ENCODE peak calls at places on chromosomes 4 and X, in eight cellular contexts. One of them, this sample, is unnamed. For H3K27me3, the result is how much of the 10 kb centered on the place peaks cover.

GRCh38 chrX:74343327-74343969 is 39.5 kb downstream of the ZCCHC13 start:
- ATAC-seq in GM23338: no peak
- ATAC-seq in heart right ventricle: no peak
- ATAC-seq in PC-3: no peak
- ATAC-seq in left lung: no peak
- ATAC-seq in CD8-positive, alpha-beta T cell: no peak
- ATAC-seq in HCT116: no peak
- ATAC-seq in lower lobe of right lung: peak
- ATAC-seq in this sample: peak

GRCh38 chr4:178450614-178451013 is 1008.4 kb upstream of the AGA start:
- ATAC-seq in GM23338: no peak
- ATAC-seq in heart right ventricle: no peak
- ATAC-seq in PC-3: no peak
- ATAC-seq in left lung: no peak
- ATAC-seq in CD8-positive, alpha-beta T cell: no peak
- ATAC-seq in HCT116: no peak
- ATAC-seq in lower lobe of right lung: no peak
- ATAC-seq in this sample: no peak

GRCh38 chr4:153468587-153468986 is 2.4 kb downstream of the TMEM131L start:
- ATAC-seq in GM23338: no peak
- ATAC-seq in heart right ventricle: no peak
- ATAC-seq in PC-3: no peak
- ATAC-seq in left lung: no peak
- ATAC-seq in CD8-positive, alpha-beta T cell: peak
- ATAC-seq in HCT116: no peak
- ATAC-seq in lower lobe of right lung: no peak
- ATAC-seq in this sample: no peak

GRCh38 chrX:15033909-15034308 is 160.7 kb downstream of the MOSPD2 start:
- ATAC-seq in GM23338: no peak
- ATAC-seq in heart right ventricle: no peak
- ATAC-seq in PC-3: no peak
- ATAC-seq in left lung: no peak
- ATAC-seq in CD8-positive, alpha-beta T cell: no peak
- ATAC-seq in HCT116: no peak
- ATAC-seq in lower lobe of right lung: no peak
- ATAC-seq in this sample: no peak

GRCh38 chr4:57093816-57094481 is 16.2 kb downstream of the IGFBP7 start:
- ATAC-seq in GM23338: no peak
- ATAC-seq in heart right ventricle: peak
- ATAC-seq in PC-3: no peak
- ATAC-seq in left lung: no peak
- ATAC-seq in CD8-positive, alpha-beta T cell: no peak
- ATAC-seq in HCT116: no peak
- ATAC-seq in lower lobe of right lung: no peak
- ATAC-seq in this sample: peak

GRCh38 chrX:341541-342101 is 23.0 kb upstream of the GTPBP6 start:
- ATAC-seq in GM23338: no peak
- ATAC-seq in heart right ventricle: no peak
- ATAC-seq in PC-3: no peak
- ATAC-seq in left lung: no peak
- ATAC-seq in CD8-positive, alpha-beta T cell: no peak
- ATAC-seq in HCT116: no peak
- ATAC-seq in lower lobe of right lung: no peak
- ATAC-seq in this sample: no peak

GRCh38 chr4:67436742-67437141 is 108.6 kb downstream of the CENPC start:
- ATAC-seq in GM23338: no peak
- ATAC-seq in heart right ventricle: no peak
- ATAC-seq in PC-3: no peak
- ATAC-seq in left lung: no peak
- ATAC-seq in CD8-positive, alpha-beta T cell: no peak
- ATAC-seq in HCT116: no peak
- ATAC-seq in lower lobe of right lung: no peak
- ATAC-seq in this sample: no peak

GRCh38 chr4:183588169-183588675 is 70.8 kb downstream of the RWDD4 start:
- ATAC-seq in GM23338: no peak
- ATAC-seq in heart right ventricle: peak
- ATAC-seq in PC-3: no peak
- ATAC-seq in left lung: peak
- ATAC-seq in CD8-positive, alpha-beta T cell: no peak
- ATAC-seq in HCT116: no peak
- ATAC-seq in lower lobe of right lung: peak
- ATAC-seq in this sample: peak

GRCh38 chrX:153642655-153643430 is 4.2 kb upstream of the DUSP9 start:
- ATAC-seq in GM23338: no peak
- ATAC-seq in heart right ventricle: no peak
- ATAC-seq in PC-3: no peak
- ATAC-seq in left lung: no peak
- ATAC-seq in CD8-positive, alpha-beta T cell: no peak
- ATAC-seq in HCT116: no peak
- ATAC-seq in lower lobe of right lung: no peak
- ATAC-seq in this sample: no peak

GRCh38 chr4:55993994-55994657 is 45.4 kb downstream of the CEP135 start:
- ATAC-seq in GM23338: no peak
- ATAC-seq in heart right ventricle: no peak
- ATAC-seq in PC-3: no peak
- ATAC-seq in left lung: no peak
- ATAC-seq in CD8-positive, alpha-beta T cell: no peak
- ATAC-seq in HCT116: no peak
- ATAC-seq in lower lobe of right lung: no peak
- ATAC-seq in this sample: no peak

GRCh38 chr4:75248770-75249467 is 265.3 kb downstream of the RCHY1 start:
- ATAC-seq in GM23338: no peak
- ATAC-seq in heart right ventricle: no peak
- ATAC-seq in PC-3: peak
- ATAC-seq in left lung: peak
- ATAC-seq in CD8-positive, alpha-beta T cell: no peak
- ATAC-seq in HCT116: no peak
- ATAC-seq in lower lobe of right lung: peak
- ATAC-seq in this sample: no peak

GRCh38 chr4:183797445-183798248 is 107.5 kb upstream of the STOX2 start:
- ATAC-seq in GM23338: peak
- ATAC-seq in heart right ventricle: peak
- ATAC-seq in PC-3: no peak
- ATAC-seq in left lung: peak
- ATAC-seq in CD8-positive, alpha-beta T cell: no peak
- ATAC-seq in HCT116: peak
- ATAC-seq in lower lobe of right lung: peak
- ATAC-seq in this sample: peak

GRCh38 chrX:40720386-40720785 is 15.0 kb downstream of the MED14 start:
- ATAC-seq in GM23338: peak
- ATAC-seq in heart right ventricle: peak
- ATAC-seq in PC-3: no peak
- ATAC-seq in left lung: peak
- ATAC-seq in CD8-positive, alpha-beta T cell: no peak
- ATAC-seq in HCT116: no peak
- ATAC-seq in lower lobe of right lung: peak
- ATAC-seq in this sample: no peak

GRCh38 chrX:8548446-8548845 is 83.8 kb downstream of the VCX3B start:
- ATAC-seq in GM23338: no peak
- ATAC-seq in heart right ventricle: no peak
- ATAC-seq in PC-3: no peak
- ATAC-seq in left lung: no peak
- ATAC-seq in CD8-positive, alpha-beta T cell: no peak
- ATAC-seq in HCT116: no peak
- ATAC-seq in lower lobe of right lung: no peak
- ATAC-seq in this sample: no peak

GRCh38 chr4:149999485-150000074 is 78.7 kb upstream of the DCLK2 start:
- ATAC-seq in GM23338: peak
- ATAC-seq in heart right ventricle: no peak
- ATAC-seq in PC-3: no peak
- ATAC-seq in left lung: peak
- ATAC-seq in CD8-positive, alpha-beta T cell: no peak
- ATAC-seq in HCT116: peak
- ATAC-seq in lower lobe of right lung: peak
- ATAC-seq in this sample: peak

GRCh38 chr4:13306356-13306755 is 177.8 kb downstream of the RAB28 start:
- ATAC-seq in GM23338: no peak
- ATAC-seq in heart right ventricle: no peak
- ATAC-seq in PC-3: no peak
- ATAC-seq in left lung: no peak
- ATAC-seq in CD8-positive, alpha-beta T cell: no peak
- ATAC-seq in HCT116: no peak
- ATAC-seq in lower lobe of right lung: no peak
- ATAC-seq in this sample: no peak

GRCh38 chrX:118116308-118117068 is at the start of gene KLHL13:
- ATAC-seq in GM23338: peak
- ATAC-seq in heart right ventricle: peak
- ATAC-seq in PC-3: peak
- ATAC-seq in left lung: peak
- ATAC-seq in CD8-positive, alpha-beta T cell: peak
- ATAC-seq in HCT116: peak
- ATAC-seq in lower lobe of right lung: peak
- ATAC-seq in this sample: peak

GRCh38 chr4:128572778-128573241 is 236.7 kb upstream of the JADE1 start:
- ATAC-seq in GM23338: no peak
- ATAC-seq in heart right ventricle: no peak
- ATAC-seq in PC-3: no peak
- ATAC-seq in left lung: no peak
- ATAC-seq in CD8-positive, alpha-beta T cell: no peak
- ATAC-seq in HCT116: no peak
- ATAC-seq in lower lobe of right lung: no peak
- ATAC-seq in this sample: no peak

GRCh38 chr4:21083413-21083812 is 383.2 kb downstream of the PACRGL start:
- ATAC-seq in GM23338: peak
- ATAC-seq in heart right ventricle: no peak
- ATAC-seq in PC-3: no peak
- ATAC-seq in left lung: no peak
- ATAC-seq in CD8-positive, alpha-beta T cell: no peak
- ATAC-seq in HCT116: no peak
- ATAC-seq in lower lobe of right lung: no peak
- ATAC-seq in this sample: no peak

GRCh38 chr4:7309176-7309575 is 116.8 kb downstream of the SORCS2 start:
- ATAC-seq in GM23338: no peak
- ATAC-seq in heart right ventricle: peak
- ATAC-seq in PC-3: no peak
- ATAC-seq in left lung: no peak
- ATAC-seq in CD8-positive, alpha-beta T cell: no peak
- ATAC-seq in HCT116: no peak
- ATAC-seq in lower lobe of right lung: no peak
- ATAC-seq in this sample: no peak

DNA sequence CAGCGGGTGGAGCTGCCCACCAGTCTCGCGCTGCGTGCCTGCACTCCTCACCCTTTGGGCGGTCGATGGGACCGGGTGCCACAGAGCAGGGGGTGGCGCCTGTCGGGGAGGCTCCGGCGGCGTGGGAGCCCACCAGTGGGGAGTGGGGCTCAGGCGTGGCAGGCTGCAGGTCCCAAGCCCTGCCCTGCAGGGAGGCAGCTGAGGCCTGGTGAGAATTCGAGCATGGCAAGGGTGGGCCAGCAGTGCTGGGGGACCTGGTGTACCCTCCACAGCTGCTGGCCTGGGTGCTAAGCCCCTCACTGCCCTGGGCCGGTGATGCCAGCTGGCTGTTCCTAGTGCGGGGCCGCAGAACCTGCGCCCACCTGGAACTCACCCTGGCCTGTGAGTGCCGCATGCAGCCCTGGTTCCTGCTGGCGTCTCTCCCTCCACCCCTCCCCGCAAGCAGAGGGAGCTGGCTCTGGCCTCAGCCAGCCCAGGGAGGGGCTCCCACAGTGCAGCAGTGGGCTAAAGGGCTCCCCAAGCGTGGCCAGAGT is 746.6 kb upstream of the PABPC4L start:
- ATAC-seq in GM23338: no peak
- ATAC-seq in heart right ventricle: no peak
- ATAC-seq in PC-3: no peak
- ATAC-seq in left lung: no peak
- ATAC-seq in CD8-positive, alpha-beta T cell: no peak
- ATAC-seq in HCT116: no peak
- ATAC-seq in lower lobe of right lung: no peak
- ATAC-seq in this sample: peak
- H3K27ac ChIP-seq in GM23338: no peak
- H3K27ac ChIP-seq in heart right ventricle: no peak
- H3K27ac ChIP-seq in PC-3: no peak
- H3K27ac ChIP-seq in left lung: no peak
- H3K27ac ChIP-seq in CD8-positive, alpha-beta T cell: no peak
- H3K27ac ChIP-seq in HCT116: no peak
- H3K27ac ChIP-seq in lower lobe of right lung: no peak
- H3K27ac ChIP-seq in this sample: no peak

DNA sequence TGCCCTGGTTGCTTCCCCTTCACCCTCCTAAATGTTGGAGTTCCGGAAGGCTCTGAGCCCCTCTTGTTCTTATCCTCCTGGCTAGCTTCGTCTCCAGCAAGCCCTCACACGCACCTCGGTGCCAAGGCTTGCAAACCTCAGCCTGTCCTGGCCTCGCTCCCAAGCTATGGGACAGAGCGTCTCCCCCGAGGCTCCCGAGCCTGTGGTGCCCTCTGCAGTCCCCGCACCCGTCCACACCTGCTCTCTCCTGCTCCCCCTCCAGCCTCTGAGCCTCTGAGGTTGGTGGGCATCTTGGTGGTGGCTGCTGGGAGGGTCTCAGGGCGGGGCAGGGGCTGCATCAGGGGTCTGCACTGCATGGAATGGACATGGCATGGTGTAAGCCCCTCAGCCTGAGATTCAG is 63.2 kb downstream of the TRMT44 start:
- ATAC-seq in GM23338: no peak
- ATAC-seq in heart right ventricle: peak
- ATAC-seq in PC-3: no peak
- ATAC-seq in left lung: no peak
- ATAC-seq in CD8-positive, alpha-beta T cell: no peak
- ATAC-seq in HCT116: peak
- ATAC-seq in lower lobe of right lung: no peak
- ATAC-seq in this sample: no peak
- H3K27me3 ChIP-seq in GM23338: under half
- H3K27me3 ChIP-seq in heart right ventricle: under half
- H3K27me3 ChIP-seq in PC-3: under half
- H3K27me3 ChIP-seq in left lung: under half
- H3K27me3 ChIP-seq in CD8-positive, alpha-beta T cell: under half
- H3K27me3 ChIP-seq in HCT116: under half
- H3K27me3 ChIP-seq in lower lobe of right lung: under half
- H3K27me3 ChIP-seq in this sample: under half

GRCh38 chr4:60582167-60582566 is 618.0 kb upstream of the ADGRL3 start:
- ATAC-seq in GM23338: no peak
- ATAC-seq in heart right ventricle: no peak
- ATAC-seq in PC-3: no peak
- ATAC-seq in left lung: no peak
- ATAC-seq in CD8-positive, alpha-beta T cell: no peak
- ATAC-seq in HCT116: no peak
- ATAC-seq in lower lobe of right lung: no peak
- ATAC-seq in this sample: no peak
- H3K27ac ChIP-seq in GM23338: no peak
- H3K27ac ChIP-seq in heart right ventricle: no peak
- H3K27ac ChIP-seq in PC-3: no peak
- H3K27ac ChIP-seq in left lung: no peak
- H3K27ac ChIP-seq in CD8-positive, alpha-beta T cell: no peak
- H3K27ac ChIP-seq in HCT116: no peak
- H3K27ac ChIP-seq in lower lobe of right lung: no peak
- H3K27ac ChIP-seq in this sample: no peak

DNA sequence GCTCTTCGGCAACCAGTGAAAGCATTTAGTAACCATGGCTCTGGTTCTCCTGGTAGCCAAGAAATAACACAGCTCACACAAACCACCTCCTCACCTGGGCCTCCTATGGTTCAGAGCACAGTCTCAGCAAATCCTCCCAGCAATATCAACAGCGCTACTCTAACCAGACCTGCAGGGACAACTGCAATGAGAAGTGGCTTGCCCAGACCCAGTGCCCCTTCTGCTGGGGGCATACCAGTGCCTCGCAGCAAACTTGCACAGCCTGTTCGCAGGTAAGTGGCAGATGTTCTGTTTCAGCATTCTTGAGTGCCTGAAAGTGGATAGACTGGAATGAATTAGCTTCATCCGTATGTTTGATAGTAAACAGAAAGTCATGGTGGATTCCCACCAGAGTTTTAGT is 63.0 kb upstream of the SLC10A4 start:
- ATAC-seq in GM23338: peak
- ATAC-seq in heart right ventricle: no peak
- ATAC-seq in PC-3: no peak
- ATAC-seq in left lung: peak
- ATAC-seq in CD8-positive, alpha-beta T cell: no peak
- ATAC-seq in HCT116: no peak
- ATAC-seq in lower lobe of right lung: peak
- ATAC-seq in this sample: no peak
- H3K27me3 ChIP-seq in GM23338: under half
- H3K27me3 ChIP-seq in heart right ventricle: under half
- H3K27me3 ChIP-seq in PC-3: under half
- H3K27me3 ChIP-seq in left lung: under half
- H3K27me3 ChIP-seq in CD8-positive, alpha-beta T cell: under half
- H3K27me3 ChIP-seq in HCT116: under half
- H3K27me3 ChIP-seq in lower lobe of right lung: under half
- H3K27me3 ChIP-seq in this sample: under half